ENCODE peak calls at places on chromosomes 3 and 15, in six cellular contexts. One of them, this sample, is unnamed.

GRCh38 chr3:99703535-99703934 is 65.1 kb downstream of the COL8A1 start:
- DNase-seq in amniotic epithelial cell: no peak
- DNase-seq in activated CD8-positive, alpha-beta memory T cell treated with anti-CD3 and anti-CD28 coated beads, Interleukin-2, amount 50 U/mL, for 48 hours: no peak
- DNase-seq in NCI-H1436: no peak
- DNase-seq in activated B cell treated with CpG ODN at 0.5 μM for 24 hours: no peak
- DNase-seq in pons: no peak
- DNase-seq in this sample: no peak

GRCh38 chr15:86865920-86866319 is 786.2 kb downstream of the AGBL1 start:
- DNase-seq in amniotic epithelial cell: no peak
- DNase-seq in activated CD8-positive, alpha-beta memory T cell treated with anti-CD3 and anti-CD28 coated beads, Interleukin-2, amount 50 U/mL, for 48 hours: no peak
- DNase-seq in NCI-H1436: no peak
- DNase-seq in activated B cell treated with CpG ODN at 0.5 μM for 24 hours: no peak
- DNase-seq in pons: no peak
- DNase-seq in this sample: no peak

GRCh38 chr3:176523114-176523513 is 674.2 kb downstream of the TBL1XR1 start:
- DNase-seq in amniotic epithelial cell: no peak
- DNase-seq in activated CD8-positive, alpha-beta memory T cell treated with anti-CD3 and anti-CD28 coated beads, Interleukin-2, amount 50 U/mL, for 48 hours: no peak
- DNase-seq in NCI-H1436: no peak
- DNase-seq in activated B cell treated with CpG ODN at 0.5 μM for 24 hours: no peak
- DNase-seq in pons: no peak
- DNase-seq in this sample: no peak

GRCh38 chr15:57720861-57721260 is 14.3 kb downstream of the POLR2M start:
- DNase-seq in amniotic epithelial cell: peak
- DNase-seq in activated CD8-positive, alpha-beta memory T cell treated with anti-CD3 and anti-CD28 coated beads, Interleukin-2, amount 50 U/mL, for 48 hours: no peak
- DNase-seq in NCI-H1436: no peak
- DNase-seq in activated B cell treated with CpG ODN at 0.5 μM for 24 hours: no peak
- DNase-seq in pons: no peak
- DNase-seq in this sample: no peak

GRCh38 chr3:78139166-78139565 is 1099.3 kb downstream of the ROBO2 start:
- DNase-seq in amniotic epithelial cell: peak
- DNase-seq in activated CD8-positive, alpha-beta memory T cell treated with anti-CD3 and anti-CD28 coated beads, Interleukin-2, amount 50 U/mL, for 48 hours: no peak
- DNase-seq in NCI-H1436: no peak
- DNase-seq in activated B cell treated with CpG ODN at 0.5 μM for 24 hours: no peak
- DNase-seq in pons: no peak
- DNase-seq in this sample: no peak

GRCh38 chr3:178087376-178087775 is 448.9 kb upstream of the KCNMB2 start:
- DNase-seq in amniotic epithelial cell: no peak
- DNase-seq in activated CD8-positive, alpha-beta memory T cell treated with anti-CD3 and anti-CD28 coated beads, Interleukin-2, amount 50 U/mL, for 48 hours: no peak
- DNase-seq in NCI-H1436: no peak
- DNase-seq in activated B cell treated with CpG ODN at 0.5 μM for 24 hours: no peak
- DNase-seq in pons: no peak
- DNase-seq in this sample: no peak

GRCh38 chr3:155232605-155233004 is 60.9 kb downstream of the STRIT1 start:
- DNase-seq in amniotic epithelial cell: peak
- DNase-seq in activated CD8-positive, alpha-beta memory T cell treated with anti-CD3 and anti-CD28 coated beads, Interleukin-2, amount 50 U/mL, for 48 hours: no peak
- DNase-seq in NCI-H1436: no peak
- DNase-seq in activated B cell treated with CpG ODN at 0.5 μM for 24 hours: no peak
- DNase-seq in pons: peak
- DNase-seq in this sample: no peak

GRCh38 chr3:131350506-131350905 is 31.1 kb upstream of the NUDT16 start:
- DNase-seq in amniotic epithelial cell: peak
- DNase-seq in activated CD8-positive, alpha-beta memory T cell treated with anti-CD3 and anti-CD28 coated beads, Interleukin-2, amount 50 U/mL, for 48 hours: no peak
- DNase-seq in NCI-H1436: no peak
- DNase-seq in activated B cell treated with CpG ODN at 0.5 μM for 24 hours: no peak
- DNase-seq in pons: no peak
- DNase-seq in this sample: no peak

GRCh38 chr3:100710355-100711198 is 1.3 kb downstream of the TFG start:
- DNase-seq in amniotic epithelial cell: peak
- DNase-seq in activated CD8-positive, alpha-beta memory T cell treated with anti-CD3 and anti-CD28 coated beads, Interleukin-2, amount 50 U/mL, for 48 hours: peak
- DNase-seq in NCI-H1436: no peak
- DNase-seq in activated B cell treated with CpG ODN at 0.5 μM for 24 hours: peak
- DNase-seq in pons: peak
- DNase-seq in this sample: peak

GRCh38 chr15:31434418-31435255 is 108.0 kb downstream of the KLF13 start:
- DNase-seq in amniotic epithelial cell: peak
- DNase-seq in activated CD8-positive, alpha-beta memory T cell treated with anti-CD3 and anti-CD28 coated beads, Interleukin-2, amount 50 U/mL, for 48 hours: peak
- DNase-seq in NCI-H1436: no peak
- DNase-seq in activated B cell treated with CpG ODN at 0.5 μM for 24 hours: peak
- DNase-seq in pons: no peak
- DNase-seq in this sample: peak

GRCh38 chr3:18424862-18425640 is at the start of gene SATB1:
- DNase-seq in amniotic epithelial cell: peak
- DNase-seq in activated CD8-positive, alpha-beta memory T cell treated with anti-CD3 and anti-CD28 coated beads, Interleukin-2, amount 50 U/mL, for 48 hours: peak
- DNase-seq in NCI-H1436: peak
- DNase-seq in activated B cell treated with CpG ODN at 0.5 μM for 24 hours: peak
- DNase-seq in pons: no peak
- DNase-seq in this sample: peak

GRCh38 chr15:26177816-26178215 is 314.7 kb upstream of the ATP10A start:
- DNase-seq in amniotic epithelial cell: no peak
- DNase-seq in activated CD8-positive, alpha-beta memory T cell treated with anti-CD3 and anti-CD28 coated beads, Interleukin-2, amount 50 U/mL, for 48 hours: no peak
- DNase-seq in NCI-H1436: no peak
- DNase-seq in activated B cell treated with CpG ODN at 0.5 μM for 24 hours: no peak
- DNase-seq in pons: no peak
- DNase-seq in this sample: no peak

GRCh38 chr3:72738752-72739520 is 109.3 kb downstream of the SHQ1 start:
- DNase-seq in amniotic epithelial cell: peak
- DNase-seq in activated CD8-positive, alpha-beta memory T cell treated with anti-CD3 and anti-CD28 coated beads, Interleukin-2, amount 50 U/mL, for 48 hours: peak
- DNase-seq in NCI-H1436: peak
- DNase-seq in activated B cell treated with CpG ODN at 0.5 μM for 24 hours: peak
- DNase-seq in pons: no peak
- DNase-seq in this sample: peak

GRCh38 chr15:64051645-64052259 is 5.5 kb upstream of the DAPK2 start:
- DNase-seq in amniotic epithelial cell: no peak
- DNase-seq in activated CD8-positive, alpha-beta memory T cell treated with anti-CD3 and anti-CD28 coated beads, Interleukin-2, amount 50 U/mL, for 48 hours: no peak
- DNase-seq in NCI-H1436: no peak
- DNase-seq in activated B cell treated with CpG ODN at 0.5 μM for 24 hours: no peak
- DNase-seq in pons: no peak
- DNase-seq in this sample: no peak

GRCh38 chr3:142046320-142047020 is 102.9 kb downstream of the TFDP2 start:
- DNase-seq in amniotic epithelial cell: peak
- DNase-seq in activated CD8-positive, alpha-beta memory T cell treated with anti-CD3 and anti-CD28 coated beads, Interleukin-2, amount 50 U/mL, for 48 hours: no peak
- DNase-seq in NCI-H1436: no peak
- DNase-seq in activated B cell treated with CpG ODN at 0.5 μM for 24 hours: no peak
- DNase-seq in pons: no peak
- DNase-seq in this sample: no peak

GRCh38 chr15:60660290-60661051 is 181.5 kb upstream of the ICE2 start:
- DNase-seq in amniotic epithelial cell: peak
- DNase-seq in activated CD8-positive, alpha-beta memory T cell treated with anti-CD3 and anti-CD28 coated beads, Interleukin-2, amount 50 U/mL, for 48 hours: no peak
- DNase-seq in NCI-H1436: no peak
- DNase-seq in activated B cell treated with CpG ODN at 0.5 μM for 24 hours: no peak
- DNase-seq in pons: peak
- DNase-seq in this sample: no peak

GRCh38 chr3:115402651-115403050 is 220.7 kb upstream of the GAP43 start:
- DNase-seq in amniotic epithelial cell: no peak
- DNase-seq in activated CD8-positive, alpha-beta memory T cell treated with anti-CD3 and anti-CD28 coated beads, Interleukin-2, amount 50 U/mL, for 48 hours: no peak
- DNase-seq in NCI-H1436: no peak
- DNase-seq in activated B cell treated with CpG ODN at 0.5 μM for 24 hours: no peak
- DNase-seq in pons: no peak
- DNase-seq in this sample: no peak

GRCh38 chr15:22952826-22953579 is 27.2 kb downstream of the CYFIP1 start:
- DNase-seq in amniotic epithelial cell: no peak
- DNase-seq in activated CD8-positive, alpha-beta memory T cell treated with anti-CD3 and anti-CD28 coated beads, Interleukin-2, amount 50 U/mL, for 48 hours: no peak
- DNase-seq in NCI-H1436: no peak
- DNase-seq in activated B cell treated with CpG ODN at 0.5 μM for 24 hours: no peak
- DNase-seq in pons: no peak
- DNase-seq in this sample: no peak

GRCh38 chr3:161035711-161036110 is 69.4 kb downstream of the B3GALNT1 start:
- DNase-seq in amniotic epithelial cell: peak
- DNase-seq in activated CD8-positive, alpha-beta memory T cell treated with anti-CD3 and anti-CD28 coated beads, Interleukin-2, amount 50 U/mL, for 48 hours: no peak
- DNase-seq in NCI-H1436: no peak
- DNase-seq in activated B cell treated with CpG ODN at 0.5 μM for 24 hours: no peak
- DNase-seq in pons: peak
- DNase-seq in this sample: no peak

GRCh38 chr15:66943456-66944095 is 121.8 kb upstream of the SMAD3 start:
- DNase-seq in amniotic epithelial cell: no peak
- DNase-seq in activated CD8-positive, alpha-beta memory T cell treated with anti-CD3 and anti-CD28 coated beads, Interleukin-2, amount 50 U/mL, for 48 hours: no peak
- DNase-seq in NCI-H1436: peak
- DNase-seq in activated B cell treated with CpG ODN at 0.5 μM for 24 hours: no peak
- DNase-seq in pons: no peak
- DNase-seq in this sample: no peak

GRCh38 chr15:57522148-57522547 is 69.6 kb upstream of the MYZAP start:
- DNase-seq in amniotic epithelial cell: no peak
- DNase-seq in activated CD8-positive, alpha-beta memory T cell treated with anti-CD3 and anti-CD28 coated beads, Interleukin-2, amount 50 U/mL, for 48 hours: no peak
- DNase-seq in NCI-H1436: no peak
- DNase-seq in activated B cell treated with CpG ODN at 0.5 μM for 24 hours: no peak
- DNase-seq in pons: no peak
- DNase-seq in this sample: no peak

GRCh38 chr3:171792549-171792948 is 17.7 kb downstream of the PLD1 start:
- DNase-seq in amniotic epithelial cell: no peak
- DNase-seq in activated CD8-positive, alpha-beta memory T cell treated with anti-CD3 and anti-CD28 coated beads, Interleukin-2, amount 50 U/mL, for 48 hours: no peak
- DNase-seq in NCI-H1436: no peak
- DNase-seq in activated B cell treated with CpG ODN at 0.5 μM for 24 hours: no peak
- DNase-seq in pons: no peak
- DNase-seq in this sample: no peak

GRCh38 chr3:177683619-177684018 is 486.3 kb upstream of the TBL1XR1 start:
- DNase-seq in amniotic epithelial cell: no peak
- DNase-seq in activated CD8-positive, alpha-beta memory T cell treated with anti-CD3 and anti-CD28 coated beads, Interleukin-2, amount 50 U/mL, for 48 hours: no peak
- DNase-seq in NCI-H1436: no peak
- DNase-seq in activated B cell treated with CpG ODN at 0.5 μM for 24 hours: no peak
- DNase-seq in pons: no peak
- DNase-seq in this sample: no peak

GRCh38 chr3:38224357-38224756 is 41.3 kb upstream of the SLC22A13 start:
- DNase-seq in amniotic epithelial cell: no peak
- DNase-seq in activated CD8-positive, alpha-beta memory T cell treated with anti-CD3 and anti-CD28 coated beads, Interleukin-2, amount 50 U/mL, for 48 hours: no peak
- DNase-seq in NCI-H1436: no peak
- DNase-seq in activated B cell treated with CpG ODN at 0.5 μM for 24 hours: no peak
- DNase-seq in pons: no peak
- DNase-seq in this sample: no peak

GRCh38 chr3:117553461-117553860 is 843.9 kb downstream of the TUSC7 start:
- DNase-seq in amniotic epithelial cell: peak
- DNase-seq in activated CD8-positive, alpha-beta memory T cell treated with anti-CD3 and anti-CD28 coated beads, Interleukin-2, amount 50 U/mL, for 48 hours: no peak
- DNase-seq in NCI-H1436: no peak
- DNase-seq in activated B cell treated with CpG ODN at 0.5 μM for 24 hours: no peak
- DNase-seq in pons: no peak
- DNase-seq in this sample: no peak

GRCh38 chr3:71423151-71423906 is 160.2 kb downstream of the FOXP1 start:
- DNase-seq in amniotic epithelial cell: no peak
- DNase-seq in activated CD8-positive, alpha-beta memory T cell treated with anti-CD3 and anti-CD28 coated beads, Interleukin-2, amount 50 U/mL, for 48 hours: no peak
- DNase-seq in NCI-H1436: no peak
- DNase-seq in activated B cell treated with CpG ODN at 0.5 μM for 24 hours: no peak
- DNase-seq in pons: no peak
- DNase-seq in this sample: no peak

This sample was measured in CD14-positive monocyte.